ENCODE peak calls at places on chromosomes 4 and X, in six cellular contexts. K is GM12891, J is K562, X is GM12878, Q is H1, A is HepG2. Z is an unnamed sample.

GRCh38 chrX:7996414-7996813 is 69.2 kb upstream of the PNPLA4 start:
- DNase-seq in A (peak; percentile 28), J (peak; percentile 8), X (no peak), K (no peak), Q (no peak), Z (no peak)

GRCh38 chr4:149371021-149371420 is 444.6 kb downstream of the IQCM start:
- DNase-seq in A (peak; percentile 34), K (peak; percentile 0), Q (no peak), X (no peak), J (no peak), Z (no peak)

GRCh38 chr4:94444771-94445170 is 7.0 kb upstream of the PDLIM5 start:
- DNase-seq in J (no peak), Q (no peak), A (no peak), X (no peak), K (no peak), Z (no peak)

GRCh38 chrX:96579252-96579651 is 105.4 kb upstream of the DIAPH2 start:
- DNase-seq in Q (no peak), K (no peak), X (no peak), A (no peak), J (no peak), Z (no peak)

GRCh38 chr4:24973471-24974251 is 57.1 kb downstream of the LGI2 start:
- DNase-seq in A (peak; percentile 36), X (no peak), Q (no peak), J (no peak), K (no peak), Z (no peak)

GRCh38 chrX:18698762-18699650 is 8.4 kb upstream of the PPEF1 start:
- DNase-seq in Q (no peak), K (no peak), J (no peak), A (no peak), X (no peak), Z (no peak)

GRCh38 chrX:150546711-150547153 is 21.7 kb upstream of the MTM1 start:
- DNase-seq in J (no peak), A (no peak), K (no peak), Q (no peak), X (no peak), Z (no peak)

GRCh38 chrX:150879855-150880807 is 18.3 kb downstream of the CD99L2 start:
- DNase-seq in A (no peak), Q (no peak), K (no peak), J (no peak), X (peak; percentile 53), Z (no peak)

GRCh38 chr4:1377606-1378261 is 28.5 kb downstream of the NKX1-1 start:
- DNase-seq in K (no peak), Q (no peak), A (no peak), J (no peak), X (no peak), Z (no peak)

GRCh38 chrX:132206259-132206658 is 13.0 kb downstream of the RAP2C start:
- DNase-seq in J (no peak), X (no peak), K (no peak), A (no peak), Q (no peak), Z (no peak)

GRCh38 chr4:149784018-149784417 is 31.6 kb downstream of the IQCM start:
- DNase-seq in A (no peak), Q (no peak), K (no peak), J (no peak), X (no peak), Z (no peak)

GRCh38 chrX:16687514-16687913 is 25.0 kb downstream of the CTPS2 start:
- DNase-seq in K (no peak), J (no peak), A (no peak), X (no peak), Q (no peak), Z (no peak)

GRCh38 chr4:181150173-181150572 is 1093.0 kb upstream of the TENM3 start:
- DNase-seq in J (no peak), Q (no peak), X (no peak), A (peak; percentile 6), K (no peak), Z (no peak)

DNA sequence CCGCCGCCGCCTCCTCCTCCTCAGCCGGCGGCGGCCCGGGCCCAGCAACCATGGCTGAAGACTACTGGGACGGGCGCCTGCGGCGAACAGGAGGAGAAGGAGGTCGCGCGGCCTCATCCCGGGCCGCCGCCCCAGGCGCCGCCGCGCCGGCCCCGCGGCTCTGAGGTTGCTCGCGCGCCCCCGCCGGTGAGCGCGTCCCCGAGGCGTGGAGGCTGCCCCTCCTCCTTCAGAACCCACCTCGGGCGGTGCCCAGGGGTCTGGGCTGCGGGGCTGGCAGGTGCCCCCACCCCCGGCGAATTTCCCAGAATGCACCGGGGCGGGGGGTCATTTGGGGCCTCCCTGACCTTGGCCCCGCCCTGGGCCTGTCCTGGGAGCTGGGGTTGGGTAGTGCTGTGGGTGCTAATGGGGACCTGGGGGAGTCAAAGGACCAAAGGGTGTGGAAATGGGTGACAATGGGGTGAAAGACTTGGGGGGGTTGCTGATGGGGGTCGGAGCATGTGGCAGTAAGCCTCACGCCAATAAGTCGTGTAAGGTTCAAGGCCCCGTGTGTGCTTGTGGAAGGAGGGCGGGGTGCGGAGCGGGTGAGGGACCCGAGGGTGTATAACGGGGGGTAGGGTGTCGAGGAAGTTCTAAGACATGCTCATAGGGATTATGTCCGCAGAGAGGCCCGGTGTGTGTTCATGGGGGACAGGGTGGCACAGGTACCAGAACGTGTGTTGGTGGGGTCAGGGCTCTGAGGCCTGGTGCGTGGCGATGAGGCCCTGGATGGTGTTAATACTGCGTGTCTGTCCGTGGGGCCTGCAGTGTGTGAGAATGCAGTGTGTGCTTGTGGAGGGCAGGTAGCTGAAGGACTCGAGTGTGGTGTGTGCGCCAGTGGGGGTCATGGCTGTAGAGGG is 687 bp downstream of the CDK16 start:
- DNase-seq in Q (peak; percentile 55), K (peak; percentile 33), J (peak; percentile 72), A (no peak), X (no peak), Z (peak; percentile 49)
- TF ChIP-seq POLR2A in Q (no peak), K (no peak), J (no peak), A (no peak), X (peak; percentile 15), Z (no peak)

DNA sequence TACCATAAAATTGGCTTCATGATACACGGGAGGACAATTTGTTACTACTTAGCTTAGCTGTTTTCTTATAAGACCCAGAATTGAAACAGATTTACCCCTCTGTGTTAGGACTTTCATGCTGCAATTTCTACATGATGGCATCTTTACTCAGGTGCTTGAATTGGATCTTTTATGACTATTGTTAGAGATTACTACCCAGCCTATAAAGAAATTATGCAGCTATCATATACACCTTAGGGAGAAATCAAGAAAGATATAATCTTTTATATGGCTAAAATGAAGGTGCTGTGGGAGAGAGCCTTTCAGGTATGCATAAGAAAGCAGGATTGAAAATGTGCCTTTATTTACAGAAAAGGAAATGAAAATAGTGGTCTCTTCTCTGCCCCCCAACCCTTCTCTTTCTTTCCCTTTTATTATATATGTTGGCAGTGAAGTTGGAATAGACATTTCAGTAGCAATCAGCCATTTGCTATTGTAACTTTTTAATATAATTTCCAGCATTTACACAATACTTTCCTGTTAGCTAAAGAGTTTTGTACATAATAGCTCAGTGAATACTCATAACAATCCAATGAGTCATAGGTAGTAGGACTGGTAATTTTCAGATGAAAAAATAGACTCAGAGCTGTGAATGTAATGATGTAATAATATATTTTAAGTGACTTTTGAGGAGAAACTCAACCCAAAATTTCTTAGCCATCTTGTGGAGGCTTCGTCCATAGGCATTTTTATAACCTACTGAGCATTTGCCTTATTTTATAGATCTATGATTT is 311.8 kb downstream of the ADGRL3 start:
- DNase-seq in X (no peak), Q (no peak), K (no peak), J (no peak), A (no peak), Z (no peak)
- TF ChIP-seq TAF1 in X (no peak), Q (no peak), K (no peak), J (no peak), A (no peak), Z (no peak)

GRCh38 chrX:153934473-153935325 is at the start of gene NAA10:
- DNase-seq in J (peak; percentile 89), X (no peak), Q (peak; percentile 63), K (peak; percentile 82), A (peak; percentile 32), Z (peak; percentile 97)
- TF ChIP-seq POLR2A in J (no peak), X (peak; percentile 60), Q (no peak), K (no peak), A (no peak), Z (peak; percentile 55)

GRCh38 chrX:10062352-10062751 is 94.4 kb upstream of the CLCN4 start:
- DNase-seq in J (no peak), A (no peak), K (no peak), Q (no peak), X (peak; percentile 45), Z (no peak)
- TF ChIP-seq TAF1 in J (no peak), A (no peak), K (no peak), Q (no peak), X (no peak), Z (no peak)

GRCh38 chr4:52861879-52862604 is at the start of gene RASL11B:
- DNase-seq in Q (peak; percentile 92), X (peak; percentile 4), A (peak; percentile 20), J (peak; percentile 97), K (peak; percentile 96), Z (peak; percentile 95)
- TF ChIP-seq POLR2A in Q (peak; percentile 91), X (peak; percentile 76), A (no peak), J (peak; percentile 50), K (no peak), Z (no peak)

DNA sequence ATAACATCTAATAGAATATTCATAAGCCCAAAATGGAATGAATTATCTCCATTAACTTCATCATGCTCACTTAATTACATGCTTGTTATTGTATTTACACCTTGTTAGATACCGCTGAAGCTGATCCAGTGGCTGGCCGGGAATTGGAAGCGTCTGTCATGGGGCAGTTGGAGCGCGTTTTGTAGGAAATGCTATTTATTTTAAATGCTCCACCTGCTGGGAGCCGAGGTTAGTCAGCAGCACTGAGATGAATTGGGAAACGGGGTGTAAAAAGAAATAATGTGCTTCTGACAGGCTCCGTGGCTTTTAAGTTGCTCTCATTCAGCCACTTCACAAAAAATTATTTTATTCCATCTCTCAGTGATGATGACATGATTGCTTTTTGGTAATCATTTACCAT is 25.2 kb downstream of the ARX start:
- DNase-seq in A (no peak), X (no peak), J (no peak), K (no peak), Q (no peak), Z (no peak)
- TF ChIP-seq TAF1 in A (no peak), X (no peak), J (no peak), K (no peak), Q (no peak), Z (no peak)

DNA sequence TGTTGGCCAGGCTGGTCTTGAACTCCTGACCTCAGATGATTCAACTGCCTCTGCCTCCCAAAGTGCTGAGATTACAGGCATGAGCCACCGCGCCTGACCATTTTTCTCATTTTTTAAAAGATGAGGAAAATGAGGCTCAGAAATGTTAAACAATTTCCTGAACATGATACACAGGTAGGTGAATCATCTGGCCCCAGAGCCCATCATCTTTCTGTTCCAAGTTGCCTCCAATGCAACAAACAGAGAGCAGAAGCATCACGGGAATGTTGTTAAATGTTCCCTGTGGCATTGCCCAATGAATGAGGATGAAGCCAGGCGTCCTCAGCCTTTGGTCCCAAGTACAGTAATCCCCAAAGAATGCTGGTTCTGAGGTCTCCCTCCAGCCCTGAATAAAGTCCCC is 31.3 kb upstream of the ANXA5 start:
- DNase-seq in X (no peak), K (no peak), Q (no peak), J (no peak), A (peak; percentile 7), Z (no peak)
- TF ChIP-seq POLR2A in X (no peak), K (no peak), Q (no peak), J (no peak), A (no peak), Z (no peak)

DNA sequence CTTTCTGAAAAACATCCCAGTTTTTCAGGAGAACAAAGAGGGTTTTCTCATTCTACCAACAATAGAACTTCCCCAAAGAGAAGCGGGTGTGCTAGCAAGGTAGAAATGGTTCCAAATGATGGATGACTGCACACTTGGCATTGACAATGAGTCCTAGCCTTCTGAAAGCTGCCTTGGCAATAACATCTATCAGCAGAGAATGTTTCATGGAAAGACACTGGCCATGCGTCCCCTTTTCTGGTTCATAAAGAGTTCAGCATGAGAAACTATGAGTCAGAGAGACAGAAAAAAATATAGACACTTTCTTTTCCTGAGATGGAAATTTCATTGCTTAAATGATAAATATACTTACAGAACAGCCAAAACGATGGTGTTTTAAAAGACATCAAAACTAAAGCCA is 236.9 kb upstream of the PRKX start:
- DNase-seq in X (no peak), J (no peak), K (no peak), A (no peak), Q (no peak), Z (no peak)
- TF ChIP-seq TAF1 in X (no peak), J (no peak), K (no peak), A (no peak), Q (no peak), Z (no peak)

Z was measured in GM12892.